ENCODE peak calls at places on chromosomes 3 and 15, in five cellular contexts. T, C, N, J and D are unnamed samples.

GRCh38 chr3:108086653-108087052 is 4.2 kb downstream of the CD47 start:
- DNase-seq in T (no peak), N (no peak), J (no peak), C (no peak), D (no peak)

GRCh38 chr3:23439080-23439479 is 236.0 kb downstream of the UBE2E2 start:
- DNase-seq in J (no peak), C (no peak), N (no peak), T (no peak), D (no peak)

GRCh38 chr3:136893848-136894443 is 31.9 kb downstream of the NCK1 start:
- DNase-seq in T (peak; percentile 92), N (no peak), J (no peak), C (peak; percentile 20), D (peak; percentile 63)

GRCh38 chr15:58536414-58536813 is 104.6 kb downstream of the LIPC start:
- DNase-seq in C (no peak), N (no peak), J (no peak), T (no peak), D (no peak)

GRCh38 chr15:98692213-98692612 is 43.9 kb downstream of the IGF1R start:
- DNase-seq in J (no peak), C (no peak), N (no peak), T (no peak), D (no peak)

GRCh38 chr3:42712716-42713372 is 10.2 kb upstream of the HHATL start:
- DNase-seq in J (no peak), C (no peak), N (no peak), T (no peak), D (no peak)

GRCh38 chr3:192866804-192867203 is 50.9 kb downstream of the MB21D2 start:
- DNase-seq in T (no peak), N (no peak), C (no peak), J (no peak), D (no peak)

GRCh38 chr3:42608586-42608985 is 8.1 kb downstream of the NKTR start:
- DNase-seq in N (no peak), C (no peak), T (peak; percentile 21), J (no peak), D (no peak)

GRCh38 chr15:83204697-83205096 is 2.9 kb downstream of the HDGFL3 start:
- DNase-seq in J (no peak), N (no peak), T (no peak), C (no peak), D (peak; percentile 68)

GRCh38 chr15:98889930-98890695 is 117.5 kb downstream of the PGPEP1L start:
- DNase-seq in T (peak; percentile 95), J (no peak), N (no peak), C (peak; percentile 71), D (peak; percentile 70)

GRCh38 chr3:177427096-177427495 is 229.8 kb upstream of the TBL1XR1 start:
- DNase-seq in C (no peak), J (no peak), N (no peak), T (no peak), D (no peak)

GRCh38 chr3:195524171-195524896 is 18.8 kb downstream of the PPP1R2 start:
- DNase-seq in C (no peak), J (no peak), N (no peak), T (no peak), D (no peak)

GRCh38 chr15:35281515-35281914 is 196.4 kb upstream of the NANOGP8 start:
- DNase-seq in J (no peak), C (no peak), T (peak; percentile 70), N (no peak), D (no peak)

GRCh38 chr15:95929232-95929846 is 401.2 kb upstream of the NR2F2 start:
- DNase-seq in N (no peak), J (no peak), T (peak; percentile 38), C (no peak), D (no peak)

GRCh38 chr15:63503739-63504246 is 600 bp upstream of the USP3 start:
- DNase-seq in C (peak; percentile 87), T (peak; percentile 93), J (no peak), N (no peak), D (peak; percentile 93)

GRCh38 chr3:197487911-197488391 is 67.8 kb downstream of the BDH1 start:
- DNase-seq in N (no peak), J (no peak), T (peak; percentile 94), C (peak; percentile 63), D (no peak)

GRCh38 chr3:46368569-46368968 is 2.2 kb upstream of the CCR5 start:
- DNase-seq in N (no peak), T (no peak), C (peak; percentile 69), J (peak; percentile 43), D (peak; percentile 87)

GRCh38 chr15:42730536-42730935 is 6.4 kb downstream of the CDAN1 start:
- DNase-seq in N (no peak), T (no peak), J (no peak), C (no peak), D (no peak)

GRCh38 chr3:33167284-33167683 is 51.3 kb downstream of the SUSD5 start:
- DNase-seq in T (no peak), J (no peak), C (no peak), N (no peak), D (no peak)

GRCh38 chr3:33115024-33115768 is 1.4 kb downstream of the CRTAP start:
- DNase-seq in N (peak; percentile 78), T (peak; percentile 84), C (peak; percentile 35), J (no peak), D (peak; percentile 51)

GRCh38 chr3:190566043-190566933 is 52.4 kb downstream of the IL1RAP start:
- DNase-seq in N (no peak), J (no peak), C (peak; percentile 99), T (peak; percentile 100), D (peak; percentile 97)

DNA sequence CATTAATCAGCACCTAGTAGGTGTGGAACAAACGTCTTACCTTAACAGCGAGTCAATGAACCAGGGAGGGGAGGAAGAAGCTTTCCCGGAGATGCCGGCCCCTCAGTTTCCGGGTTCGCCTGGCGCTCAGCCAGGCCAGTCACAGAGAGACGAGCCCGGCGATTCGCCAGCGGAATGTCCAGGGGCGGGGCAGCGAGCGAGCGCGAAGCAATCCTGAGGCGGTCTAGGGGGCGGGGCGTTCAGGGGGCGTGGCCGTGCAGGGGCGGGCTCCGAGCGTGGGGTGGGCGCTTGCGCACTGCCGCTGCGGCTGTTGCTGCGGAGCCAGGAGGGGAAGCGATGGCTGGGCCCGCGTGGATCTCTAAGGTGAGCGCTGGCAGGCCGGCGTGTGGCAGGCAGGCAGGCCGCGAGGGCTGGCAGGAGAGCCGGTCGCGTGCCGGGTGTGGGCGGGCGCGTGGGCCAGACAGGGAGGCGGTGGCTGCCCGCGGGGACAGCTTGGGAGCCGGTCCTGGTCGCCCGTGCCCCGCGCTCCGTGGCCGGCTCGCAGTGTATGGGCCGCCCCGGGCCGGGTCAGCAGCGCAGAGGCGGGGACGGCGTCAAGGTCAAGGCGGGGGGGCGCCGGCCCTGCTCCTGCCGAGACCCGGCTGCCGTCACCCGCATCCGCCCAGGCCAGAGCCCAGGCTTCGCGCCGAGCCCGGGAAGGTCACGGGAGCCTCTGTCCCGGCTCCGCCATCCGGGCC is at the start of gene IDH3A:
- DNase-seq in N (peak; percentile 95), C (peak; percentile 95), T (peak; percentile 92), J (peak; percentile 84), D (peak; percentile 96)
- H4K8ac ChIP-seq in N (no peak within 1 kb of the TSS), C (peak within 1 kb of the TSS; percentile 86), T (peak within 1 kb of the TSS; percentile 80), J (peak within 1 kb of the TSS; percentile 78), D (no peak within 1 kb of the TSS)

GRCh38 chr3:11580645-11581044 is 63.1 kb downstream of the VGLL4 start:
- DNase-seq in T (peak; percentile 52), J (no peak), N (no peak), C (no peak), D (no peak)

GRCh38 chr3:11583226-11583625 is 60.5 kb downstream of the VGLL4 start:
- DNase-seq in J (no peak), C (no peak), N (no peak), T (peak; percentile 41), D (no peak)

GRCh38 chr3:11583638-11584046 is 60.1 kb downstream of the VGLL4 start:
- DNase-seq in C (no peak), J (no peak), N (no peak), T (peak; percentile 57), D (no peak)

GRCh38 chr3:11582123-11582968 is 61.4 kb downstream of the VGLL4 start:
- DNase-seq in T (peak; percentile 89), N (no peak), C (no peak), J (no peak), D (peak; percentile 79)

DNA sequence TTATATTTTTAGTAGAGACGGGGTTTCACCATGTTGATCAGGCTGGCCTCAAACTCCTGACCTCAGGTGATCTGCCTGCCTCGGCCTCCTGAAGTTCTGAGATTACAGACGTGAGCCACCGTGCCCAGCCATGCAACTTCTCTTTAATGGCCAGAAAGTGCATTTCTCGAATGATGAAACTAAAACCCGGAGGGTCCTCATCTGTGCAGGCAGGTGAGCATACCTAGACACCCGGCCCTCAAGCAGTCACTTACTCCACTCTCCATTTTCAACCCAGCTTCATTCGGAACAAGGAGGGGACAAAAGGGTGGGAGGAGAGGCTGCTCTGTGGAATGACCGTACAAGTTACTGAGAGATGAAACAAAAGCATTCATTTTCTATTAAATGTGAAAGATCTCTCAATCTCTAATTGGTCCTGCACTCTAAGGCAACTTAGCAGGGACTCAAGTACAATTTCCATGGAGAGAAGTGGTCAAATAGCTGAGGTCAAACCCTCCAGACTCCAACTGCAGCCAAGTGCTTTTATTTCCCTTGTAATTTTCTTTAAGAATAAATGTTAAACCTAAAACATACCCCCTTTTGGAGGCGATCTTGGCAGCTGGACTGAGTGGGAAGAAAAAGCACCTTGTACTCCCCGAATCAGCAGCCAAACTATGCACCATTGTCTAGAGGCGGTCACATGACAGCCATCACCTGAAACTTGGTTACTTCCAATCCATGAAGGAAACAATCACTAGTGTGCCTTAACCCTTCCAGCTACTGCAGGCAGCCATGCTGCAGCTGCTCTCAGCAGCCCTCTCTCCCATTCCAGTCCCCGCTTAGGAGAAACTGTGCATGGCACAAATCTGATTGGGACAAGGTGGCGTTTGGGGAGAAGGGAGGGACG is 62.2 kb downstream of the VGLL4 start:
- DNase-seq in J (no peak), T (no peak), C (no peak), N (no peak), D (peak; percentile 36)
- H3K4ac ChIP-seq in J (peak overlapping the region; percentile 22), T (peak overlapping the region; percentile 93), C (peak overlapping the region; percentile 81), N (no peak overlapping the region), D (no peak overlapping the region)

DNA sequence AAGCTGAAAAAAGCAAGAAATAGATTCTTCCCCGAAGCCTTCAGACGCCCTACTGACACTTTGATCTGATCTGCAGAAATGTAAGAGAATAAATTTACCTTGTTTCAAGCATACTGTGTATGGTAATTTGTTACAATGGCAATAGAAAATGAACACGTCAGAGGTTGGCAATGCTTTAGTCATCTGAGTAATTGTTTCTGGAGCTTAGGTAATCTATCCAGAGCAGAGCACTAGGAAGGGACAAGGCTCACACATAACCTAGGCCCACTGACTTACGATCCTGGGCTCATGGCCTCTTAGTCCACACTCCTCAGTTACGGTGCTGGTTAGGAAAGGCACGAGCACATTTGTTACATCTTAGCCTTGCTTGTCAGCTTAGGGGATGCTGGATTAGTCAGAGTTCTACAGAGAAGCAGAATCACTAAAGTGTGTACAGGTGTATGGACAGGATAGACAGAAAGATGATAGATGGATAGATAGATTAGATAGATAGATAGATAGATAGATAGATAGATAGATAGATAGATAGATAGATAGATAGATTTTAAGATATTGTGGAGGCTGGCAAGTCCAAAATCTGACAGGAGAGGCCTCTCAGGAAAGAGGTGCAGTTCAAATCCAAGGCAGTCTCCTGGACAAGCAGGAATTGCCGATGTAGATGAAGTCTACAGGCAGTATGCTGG is 46.8 kb upstream of the TBC1D23 start:
- DNase-seq in T (peak; percentile 32), C (no peak), J (no peak), N (no peak), D (no peak)
- H4K8ac ChIP-seq in T (peak overlapping the region; percentile 6), C (no peak overlapping the region), J (no peak overlapping the region), N (no peak overlapping the region), D (no peak overlapping the region)

DNA sequence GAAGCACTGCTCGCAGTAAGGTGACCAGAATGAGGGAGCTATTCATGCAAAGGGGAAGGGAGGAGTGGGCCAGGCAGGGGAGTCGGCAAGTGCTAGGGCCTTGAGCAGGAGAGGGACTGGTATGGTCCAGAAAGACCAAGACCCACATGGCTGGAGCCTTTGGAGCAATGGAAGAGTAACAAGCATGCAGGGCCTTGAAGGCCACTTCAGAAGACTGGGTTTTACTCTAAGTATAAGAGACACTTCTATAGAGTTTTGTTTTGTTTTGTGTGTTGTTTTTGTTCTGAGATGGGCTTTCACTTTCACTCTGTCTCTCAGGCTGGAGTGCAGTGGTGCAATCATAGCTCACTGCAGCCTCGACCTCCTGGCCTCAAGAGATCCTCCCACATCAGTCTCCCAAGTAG is 42.0 kb downstream of the BFSP2 start:
- DNase-seq in C (no peak), T (no peak), N (no peak), J (no peak), D (no peak)
- H3K4ac ChIP-seq in C (no peak overlapping the region), T (peak overlapping the region; percentile 24), N (no peak overlapping the region), J (no peak overlapping the region), D (no peak overlapping the region)